ENCODE peak calls at places on chromosome 17, in five cellular contexts. M, I, N, D and G are unnamed samples.

GRCh38 chr17:35743911-35744328 is 9.1 kb downstream of the GAS2L2 start:
- DNase-seq in M (no peak), I (no peak), N (no peak), D (no peak), G (peak)

GRCh38 chr17:66580601-66581385 is 254.1 kb upstream of the CACNG5 start:
- DNase-seq in M (no peak), I (no peak), N (no peak), D (peak), G (peak)

GRCh38 chr17:27525836-27526235 is 69.6 kb downstream of the KSR1 start:
- DNase-seq in M (no peak), I (no peak), N (no peak), D (no peak), G (no peak)

GRCh38 chr17:28379814-28380571 is 8.5 kb downstream of the SARM1 start:
- DNase-seq in M (no peak), I (no peak), N (no peak), D (no peak), G (peak)

GRCh38 chr17:81228834-81229665 is 6.3 kb upstream of the CEP131 start:
- DNase-seq in M (no peak), I (no peak), N (no peak), D (no peak), G (no peak)

GRCh38 chr17:58487589-58488427 is at the start of gene HSF5:
- DNase-seq in M (no peak), I (peak), N (peak), D (peak), G (peak)

GRCh38 chr17:18999911-19000310 is 4.7 kb downstream of the FAM83G start:
- DNase-seq in M (no peak), I (no peak), N (no peak), D (no peak), G (no peak)

GRCh38 chr17:11305524-11305923 is 64.5 kb downstream of the SHISA6 start:
- DNase-seq in M (no peak), I (peak), N (no peak), D (no peak), G (no peak)

GRCh38 chr17:17413215-17413792 is 63.5 kb upstream of the MED9 start:
- DNase-seq in M (no peak), I (no peak), N (no peak), D (no peak), G (no peak)

GRCh38 chr17:35057332-35057915 is 6.1 kb downstream of the RFFL start:
- DNase-seq in M (no peak), I (no peak), N (no peak), D (no peak), G (no peak)

GRCh38 chr17:15957206-15957605 is 12.3 kb downstream of the ADORA2B start:
- DNase-seq in M (no peak), I (no peak), N (no peak), D (no peak), G (no peak)

GRCh38 chr17:82267575-82268379 is 5.7 kb downstream of the CSNK1D start:
- DNase-seq in M (peak), I (peak), N (no peak), D (peak), G (peak)

GRCh38 chr17:15398736-15399331 is 57.4 kb upstream of the TEKT3 start:
- DNase-seq in M (no peak), I (no peak), N (no peak), D (no peak), G (peak)

GRCh38 chr17:28646039-28646754 is 1.2 kb upstream of the BLTP2 start:
- DNase-seq in M (no peak), I (no peak), N (no peak), D (no peak), G (no peak)

GRCh38 chr17:61470530-61471136 is 18.4 kb downstream of the TBX4 start:
- DNase-seq in M (no peak), I (no peak), N (no peak), D (no peak), G (no peak)

GRCh38 chr17:37358098-37358829 is 17.5 kb upstream of the C17orf78 start:
- DNase-seq in M (peak), I (peak), N (peak), D (peak), G (peak)

GRCh38 chr17:72654746-72655145 is 437.7 kb downstream of the SLC39A11 start:
- DNase-seq in M (no peak), I (no peak), N (no peak), D (peak), G (no peak)

GRCh38 chr17:51371732-51372151 is 111.4 kb downstream of the UTP18 start:
- DNase-seq in M (no peak), I (no peak), N (peak), D (no peak), G (peak)

GRCh38 chr17:71919896-71920295 is 200.9 kb upstream of the SOX9 start:
- DNase-seq in M (no peak), I (no peak), N (no peak), D (no peak), G (no peak)

GRCh38 chr17:43908111-43908721 is 880 bp upstream of the MPP2 start:
- DNase-seq in M (no peak), I (peak), N (peak), D (peak), G (no peak)

GRCh38 chr17:10114931-10115535 is 83.4 kb downstream of the GAS7 start:
- DNase-seq in M (peak), I (peak), N (no peak), D (peak), G (no peak)
- TF ChIP-seq POLR2AphosphoS5 in M (peak), I (peak), N (no peak), D (peak), G (no peak)

GRCh38 chr17:41579484-41580243 is 7.0 kb downstream of the KRT14 start:
- DNase-seq in M (peak), I (no peak), N (peak), D (peak), G (peak)
- TF ChIP-seq POLR2AphosphoS5 in M (no peak), I (no peak), N (no peak), D (peak), G (no peak)

GRCh38 chr17:8149419-8150193 is 2.6 kb downstream of the PER1 start:
- DNase-seq in M (no peak), I (no peak), N (no peak), D (no peak), G (no peak)

GRCh38 chr17:8151641-8152111 is 528 bp downstream of the PER1 start:
- DNase-seq in M (peak), I (peak), N (no peak), D (peak), G (peak)

GRCh38 chr17:8152112-8152775 is at the start of gene PER1:
- DNase-seq in M (peak), I (peak), N (peak), D (peak), G (peak)

GRCh38 chr17:8150194-8151119 is 1.7 kb downstream of the PER1 start:
- DNase-seq in M (no peak), I (no peak), N (no peak), D (no peak), G (no peak)

DNA sequence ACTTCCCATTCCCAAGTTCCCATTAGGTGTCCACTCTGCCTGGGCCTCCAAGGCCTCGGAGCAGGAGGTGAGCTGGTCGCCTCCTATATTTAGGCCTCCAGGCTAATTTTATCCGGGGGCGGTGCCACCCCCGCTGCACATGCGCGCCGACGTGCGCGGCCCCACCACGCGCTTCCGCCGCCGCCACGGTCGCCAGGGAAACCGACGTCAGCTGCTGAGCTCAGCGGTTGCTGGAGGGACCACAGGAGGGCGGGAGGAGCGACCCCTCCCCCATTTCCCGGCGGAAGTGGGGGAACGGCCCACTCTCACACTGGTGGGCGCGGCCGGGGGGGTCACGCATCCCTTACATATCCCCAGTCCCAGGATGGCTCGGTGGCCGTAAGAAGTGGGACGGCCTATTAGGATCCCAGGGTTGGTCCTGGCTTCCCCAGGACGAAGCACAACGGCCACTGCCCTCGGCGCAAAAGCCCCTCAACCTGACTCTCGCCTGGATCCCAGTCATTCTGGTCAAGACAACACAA is 1.0 kb downstream of the PER1 start:
- DNase-seq in M (no peak), I (peak), N (peak), D (peak), G (peak)
- TF ChIP-seq POLR2AphosphoS5 in M (peak), I (no peak), N (peak), D (peak), G (no peak)

GRCh38 chr17:75271233-75271954 is 363 bp upstream of the MIF4GD start:
- DNase-seq in M (peak), I (no peak), N (peak), D (peak), G (peak)
- TF ChIP-seq POLR2AphosphoS5 in M (no peak), I (no peak), N (no peak), D (peak), G (peak)

GRCh38 chr17:76529643-76530488 is 7.6 kb downstream of the CYGB start:
- DNase-seq in M (peak), I (no peak), N (no peak), D (peak), G (peak)
- TF ChIP-seq POLR2AphosphoS5 in M (peak), I (peak), N (no peak), D (peak), G (no peak)

DNA sequence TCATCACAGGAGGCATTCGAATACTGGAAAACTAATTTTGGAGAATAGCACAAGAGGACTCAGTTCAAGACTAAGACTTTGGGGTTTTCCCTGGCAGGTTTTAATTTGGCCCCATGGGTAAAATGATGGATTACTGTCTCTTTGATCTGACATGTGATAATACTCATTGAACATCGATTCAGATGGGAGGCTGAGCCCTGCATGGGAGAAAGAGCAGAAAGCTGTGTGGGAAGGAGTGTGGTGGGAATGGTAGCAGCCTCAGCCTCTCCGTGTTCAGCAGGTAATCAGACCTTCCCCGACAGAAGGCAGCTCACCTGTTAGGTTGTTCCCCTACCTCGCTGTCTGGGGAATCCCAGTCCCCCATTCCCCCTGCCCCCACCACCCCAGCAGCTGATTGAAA is 124.7 kb upstream of the TNRC6C start:
- DNase-seq in M (no peak), I (no peak), N (no peak), D (no peak), G (no peak)
- TF ChIP-seq POLR2AphosphoS5 in M (no peak), I (no peak), N (no peak), D (no peak), G (no peak)